ENCODE peak calls at places on chromosome 2, in seven cellular contexts. R is AG20443, J is NCI-H2081, G is posterior vena cava, E is islet precursor cell, K is ascending aorta, U is H9. A is an unnamed sample.

GRCh38 chr2:230220347-230220969 is 674 bp upstream of the SP110 start:
- DNase-seq in R (no peak), J (no peak), G (no peak), E (no peak), K (no peak), U (no peak), A (no peak)

GRCh38 chr2:109331864-109332848 is 203.2 kb downstream of the SH3RF3 start:
- DNase-seq in R (peak), J (peak), G (peak), E (peak), K (peak), U (peak), A (peak)

GRCh38 chr2:125172181-125172580 is 1147.1 kb downstream of the CNTNAP5 start:
- DNase-seq in R (no peak), J (no peak), G (no peak), E (no peak), K (no peak), U (no peak), A (no peak)

GRCh38 chr2:70145851-70146739 is 44.7 kb downstream of the C2orf42 start:
- DNase-seq in R (no peak), J (no peak), G (peak), E (no peak), K (no peak), U (no peak), A (no peak)

GRCh38 chr2:231463698-231464575 is at the start of gene NCL:
- DNase-seq in R (peak), J (peak), G (peak), E (peak), K (peak), U (peak), A (peak)

GRCh38 chr2:200039847-200040246 is 84.5 kb downstream of the MAIP1 start:
- DNase-seq in R (peak), J (no peak), G (no peak), E (no peak), K (no peak), U (no peak), A (no peak)

GRCh38 chr2:136131484-136131960 is 13.6 kb upstream of the CXCR4 start:
- DNase-seq in R (no peak), J (no peak), G (no peak), E (no peak), K (no peak), U (no peak), A (no peak)

GRCh38 chr2:212549463-212549862 is 10.9 kb upstream of the ERBB4 start:
- DNase-seq in R (no peak), J (peak), G (no peak), E (no peak), K (no peak), U (no peak), A (no peak)

GRCh38 chr2:231530099-231531085 is at the start of gene NMUR1:
- DNase-seq in R (peak), J (peak), G (peak), E (peak), K (peak), U (peak), A (peak)

GRCh38 chr2:237889016-237889415 is 29.6 kb downstream of the RAMP1 start:
- DNase-seq in R (no peak), J (no peak), G (peak), E (no peak), K (no peak), U (no peak), A (peak)

GRCh38 chr2:220001693-220002260 is 374.3 kb downstream of the SLC4A3 start:
- DNase-seq in R (peak), J (no peak), G (no peak), E (no peak), K (no peak), U (no peak), A (no peak)

GRCh38 chr2:232416521-232417470 is 10.2 kb downstream of the ALPG start:
- DNase-seq in R (peak), J (no peak), G (peak), E (peak), K (no peak), U (no peak), A (peak)

GRCh38 chr2:26687328-26687727 is 5.2 kb upstream of the KCNK3 start:
- DNase-seq in R (no peak), J (peak), G (peak), E (no peak), K (no peak), U (no peak), A (no peak)

GRCh38 chr2:234444888-234445287 is 52.0 kb downstream of the ARL4C start:
- DNase-seq in R (peak), J (no peak), G (no peak), E (peak), K (no peak), U (no peak), A (peak)

GRCh38 chr2:239236808-239237205 is 164.0 kb downstream of the HDAC4 start:
- DNase-seq in R (no peak), J (no peak), G (no peak), E (peak), K (peak), U (no peak), A (no peak)

GRCh38 chr2:184199274-184199673 is 399.1 kb upstream of the ZNF804A start:
- DNase-seq in R (no peak), J (no peak), G (no peak), E (no peak), K (no peak), U (no peak), A (no peak)

GRCh38 chr2:173323371-173323770 is 31.3 kb upstream of the CDCA7 start:
- DNase-seq in R (no peak), J (no peak), G (no peak), E (no peak), K (no peak), U (no peak), A (no peak)

GRCh38 chr2:205570641-205571040 is 111.7 kb upstream of the NRP2 start:
- DNase-seq in R (no peak), J (no peak), G (no peak), E (no peak), K (no peak), U (no peak), A (no peak)

GRCh38 chr2:189260361-189260761 is 80.8 kb upstream of the COL5A2 start:
- DNase-seq in R (no peak), J (no peak), G (no peak), E (no peak), K (no peak), U (no peak), A (no peak)

GRCh38 chr2:44895061-44895460 is 46.4 kb upstream of the SIX3 start:
- DNase-seq in R (no peak), J (no peak), G (no peak), E (no peak), K (no peak), U (no peak), A (no peak)

GRCh38 chr2:160460333-160460731 is 33.3 kb downstream of the RBMS1 start:
- DNase-seq in R (no peak), J (no peak), G (no peak), E (no peak), K (no peak), U (no peak), A (no peak)

GRCh38 chr2:215826838-215827441 is 186.4 kb downstream of the MREG start:
- DNase-seq in R (no peak), J (no peak), G (no peak), E (no peak), K (no peak), U (no peak), A (no peak)

GRCh38 chr2:37812414-37812813 is 112.7 kb upstream of the RMDN2 start:
- DNase-seq in R (peak), J (no peak), G (no peak), E (no peak), K (no peak), U (no peak), A (no peak)

GRCh38 chr2:241099246-241099645 is 2.8 kb downstream of the MTERF4 start:
- DNase-seq in R (no peak), J (no peak), G (no peak), E (no peak), K (peak), U (no peak), A (no peak)

GRCh38 chr2:72689579-72690170 is 136.2 kb downstream of the EXOC6B start:
- DNase-seq in R (no peak), J (no peak), G (no peak), E (no peak), K (no peak), U (no peak), A (no peak)

GRCh38 chr2:54067851-54068375 is 47.5 kb upstream of the ACYP2 start:
- DNase-seq in R (no peak), J (no peak), G (no peak), E (no peak), K (no peak), U (no peak), A (no peak)

GRCh38 chr2:226445216-226445861 is 354.3 kb downstream of the IRS1 start:
- DNase-seq in R (no peak), J (no peak), G (no peak), E (no peak), K (no peak), U (no peak), A (no peak)

GRCh38 chr2:3223080-3223923 is 154.3 kb downstream of the EIPR1 start:
- DNase-seq in R (no peak), J (no peak), G (no peak), E (peak), K (no peak), U (no peak), A (peak)

GRCh38 chr2:133122529-133122928 is 445.7 kb downstream of the NCKAP5 start:
- DNase-seq in R (no peak), J (no peak), G (no peak), E (no peak), K (no peak), U (no peak), A (no peak)

GRCh38 chr2:187210726-187211125 is 237.3 kb downstream of the CALCRL start:
- DNase-seq in R (no peak), J (no peak), G (no peak), E (no peak), K (no peak), U (no peak), A (no peak)

A was measured in endodermal cell.